ENCODE peak calls at places on chromosomes 3 and 15, in six cellular contexts. K is amygdala; T is fibroblast of mammary gland; W is posterior vena cava; X is HFF-Myc; V is stimulated activated CD8-positive, alpha-beta memory T cell treated with anti-CD3 and anti-CD28 coated beads, Interleukin-15, amount 100 ng/mL, for 4 hours. M is an unnamed sample.

GRCh38 chr3:65796676-65797075 is 242.0 kb downstream of the MAGI1 start:
- DNase-seq in K (no peak), T (no peak), W (no peak), X (no peak), V (no peak), M (no peak)

GRCh38 chr3:188066141-188066540 is 87.8 kb upstream of the LPP start:
- DNase-seq in K (no peak), T (peak; percentile 60), W (no peak), X (no peak), V (no peak), M (no peak)

GRCh38 chr15:74964794-74965193 is 8.2 kb upstream of the RPP25 start:
- DNase-seq in K (no peak), T (peak; percentile 68), W (no peak), X (no peak), V (no peak), M (no peak)

GRCh38 chr3:19934098-19934566 is at the start of gene EFHB:
- DNase-seq in K (no peak), T (peak; percentile 16), W (no peak), X (no peak), V (no peak), M (no peak)

GRCh38 chr3:141709126-141709770 is 28.9 kb upstream of the RNF7 start:
- DNase-seq in K (no peak), T (no peak), W (no peak), X (no peak), V (no peak), M (no peak)

GRCh38 chr15:67774626-67775025 is 50.7 kb upstream of the SKOR1 start:
- DNase-seq in K (no peak), T (no peak), W (no peak), X (no peak), V (no peak), M (no peak)

GRCh38 chr3:94101860-94102259 is 39.0 kb downstream of the NSUN3 start:
- DNase-seq in K (no peak), T (peak; percentile 37), W (no peak), X (no peak), V (no peak), M (no peak)

GRCh38 chr15:69414702-69415161 is 583 bp downstream of the KIF23 start:
- DNase-seq in K (no peak), T (peak; percentile 79), W (peak; percentile 83), X (peak; percentile 76), V (no peak), M (no peak)

GRCh38 chr3:106542101-106542769 is 673.4 kb upstream of the CBLB start:
- DNase-seq in K (no peak), T (peak; percentile 53), W (no peak), X (no peak), V (no peak), M (no peak)

GRCh38 chr3:161342629-161343028 is 28.7 kb downstream of the SPTSSB start:
- DNase-seq in K (no peak), T (no peak), W (no peak), X (no peak), V (no peak), M (no peak)

GRCh38 chr15:80072285-80072684 is 12.8 kb downstream of the ZFAND6 start:
- DNase-seq in K (no peak), T (peak; percentile 91), W (no peak), X (peak; percentile 87), V (no peak), M (no peak)